ENCODE peak calls at places on chromosomes 12 and 14, in eight cellular contexts. S is kidney tubule cell; W is NCI-H774; A is ELR; D is C1 segment of cervical spinal cord; X is B cell; H is stimulated activated CD4-positive, alpha-beta T cell treated with anti-CD3 and anti-CD28 coated beads, Interleukin-1b, Interleukin-23, amount 100 ng/mL, for 1 hour; K is activated T-helper 1 cell treated with Interleukin-2 at 50 U/mL for 16 hours. U is an unnamed sample.

GRCh38 chr14:43031598-43031997 is 1424.9 kb downstream of the LRFN5 start:
- DNase-seq in S (peak), W (no peak), A (peak), D (no peak), X (no peak), H (no peak), K (no peak), U (peak)

GRCh38 chr12:111405856-111406473 is at the start of gene SH2B3:
- DNase-seq in S (no peak), W (no peak), A (peak), D (peak), X (peak), H (no peak), K (peak), U (peak)

GRCh38 chr12:52360106-52360662 is 7.1 kb downstream of the KRT85 start:
- DNase-seq in S (no peak), W (no peak), A (no peak), D (no peak), X (no peak), H (no peak), K (no peak), U (no peak)

GRCh38 chr14:88841741-88842140 is 17.3 kb downstream of the TTC8 start:
- DNase-seq in S (peak), W (no peak), A (peak), D (no peak), X (no peak), H (no peak), K (no peak), U (no peak)

GRCh38 chr14:105144666-105145380 is 23.8 kb downstream of the JAG2 start:
- DNase-seq in S (no peak), W (no peak), A (no peak), D (no peak), X (no peak), H (no peak), K (no peak), U (no peak)

GRCh38 chr12:55654506-55655224 is 18.0 kb downstream of the OR10P1 start:
- DNase-seq in S (no peak), W (no peak), A (no peak), D (no peak), X (no peak), H (no peak), K (no peak), U (no peak)

GRCh38 chr12:115194857-115195256 is 510.9 kb upstream of the TBX3 start:
- DNase-seq in S (no peak), W (no peak), A (no peak), D (no peak), X (no peak), H (no peak), K (no peak), U (no peak)

GRCh38 chr14:96762650-96763049 is 34.5 kb upstream of the VRK1 start:
- DNase-seq in S (peak), W (peak), A (peak), D (peak), X (peak), H (no peak), K (no peak), U (peak)

GRCh38 chr12:16726879-16727278 is 120.9 kb upstream of the LMO3 start:
- DNase-seq in S (peak), W (no peak), A (no peak), D (no peak), X (no peak), H (no peak), K (no peak), U (no peak)

GRCh38 chr12:95277139-95277538 is 59.5 kb downstream of the VEZT start:
- DNase-seq in S (peak), W (no peak), A (peak), D (no peak), X (no peak), H (no peak), K (no peak), U (no peak)

GRCh38 chr14:21231020-21231652 is 38.1 kb downstream of the HNRNPC start:
- DNase-seq in S (no peak), W (no peak), A (no peak), D (no peak), X (no peak), H (no peak), K (no peak), U (no peak)

GRCh38 chr14:74898694-74899093 is 17.0 kb downstream of the DLST start:
- DNase-seq in S (no peak), W (no peak), A (no peak), D (no peak), X (no peak), H (no peak), K (no peak), U (no peak)

GRCh38 chr14:102217987-102218421 is 78.3 kb downstream of the WDR20 start:
- DNase-seq in S (no peak), W (no peak), A (no peak), D (no peak), X (no peak), H (no peak), K (no peak), U (no peak)

GRCh38 chr12:77521458-77522115 is 309.1 kb upstream of the NAV3 start:
- DNase-seq in S (no peak), W (no peak), A (no peak), D (no peak), X (no peak), H (no peak), K (no peak), U (no peak)

U was measured in ACHN.